ENCODE peak calls at places on chromosomes 13 and 19, in eight cellular contexts. M is fibroblast of lung; T is left ventricle myocardium inferior; A is CD4-positive, CD25-positive, alpha-beta regulatory T cell; E is mammary epithelial cell; B is sigmoid colon; W is cardiac muscle cell; O is Peyer's patch. R is an unnamed sample. For H3K4me1, the result is how much of the 10 kb centered on the place peaks cover.

GRCh38 chr19:29634002-29634401 is 27.9 kb downstream of the POP4 start:
- DNase-seq in M (no peak), T (no peak), A (no peak), E (no peak), B (no peak), W (no peak), O (no peak), R (no peak)

GRCh38 chr13:57982782-57983181 is 351.2 kb downstream of the PCDH17 start:
- DNase-seq in M (no peak), T (no peak), A (no peak), E (no peak), B (no peak), W (no peak), O (no peak), R (no peak)

GRCh38 chr19:53553159-53553558 is 15.2 kb downstream of the ZNF331 start:
- DNase-seq in M (no peak), T (no peak), A (no peak), E (no peak), B (no peak), W (no peak), O (no peak), R (no peak)

GRCh38 chr19:49335071-49335783 is at the start of gene CD37:
- DNase-seq in M (no peak), T (no peak), A (peak), E (no peak), B (no peak), W (no peak), O (peak), R (no peak)

GRCh38 chr13:110116072-110116487 is 190.9 kb downstream of the COL4A1 start:
- DNase-seq in M (peak), T (peak), A (peak), E (no peak), B (peak), W (peak), O (no peak), R (peak)

GRCh38 chr19:42524943-42525342 is 3.3 kb downstream of the CEACAM1 start:
- DNase-seq in M (no peak), T (no peak), A (no peak), E (no peak), B (no peak), W (no peak), O (no peak), R (no peak)

GRCh38 chr19:18230941-18231734 is 4.9 kb upstream of the PDE4C start:
- DNase-seq in M (no peak), T (no peak), A (no peak), E (no peak), B (no peak), W (no peak), O (no peak), R (no peak)

GRCh38 chr19:10568444-10568825 is 344 bp downstream of the CDKN2D start:
- DNase-seq in M (no peak), T (no peak), A (no peak), E (peak), B (peak), W (no peak), O (peak), R (peak)

GRCh38 chr13:46575321-46575721 is 22.4 kb downstream of the LRCH1 start:
- DNase-seq in M (peak), T (no peak), A (no peak), E (no peak), B (no peak), W (peak), O (no peak), R (no peak)

DNA sequence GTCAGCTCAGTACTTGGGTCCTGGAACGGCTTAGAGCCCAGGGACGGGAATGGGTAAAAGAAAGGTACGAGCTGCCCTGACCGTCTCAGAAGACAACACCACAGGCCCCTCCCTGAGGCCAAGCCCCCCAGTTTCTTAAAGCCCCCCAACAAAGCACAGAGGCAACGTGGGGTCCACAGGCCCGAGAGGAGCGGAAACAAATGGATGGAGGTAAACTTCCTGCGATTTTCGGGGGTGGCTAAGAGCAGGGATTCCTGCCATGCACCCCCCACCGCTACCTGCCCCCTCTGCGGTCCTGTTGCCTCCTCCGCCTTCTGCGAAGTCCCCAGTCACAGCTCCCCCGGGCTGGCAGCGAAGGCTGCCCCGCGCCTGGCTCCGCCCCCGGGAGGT is 48.2 kb downstream of the PTPRS start:
- DNase-seq in M (no peak), T (no peak), A (peak), E (no peak), B (peak), W (no peak), O (no peak), R (peak)
- H3K4me1 ChIP-seq in M (under half), T (half or more), A (under half), E (under half), B (half or more), W (under half), O (under half), R (under half)

GRCh38 chr13:20474515-20474914 is 51.1 kb downstream of the CRYL1 start:
- DNase-seq in M (no peak), T (no peak), A (no peak), E (no peak), B (no peak), W (no peak), O (no peak), R (no peak)

GRCh38 chr13:20473888-20474287 is 51.8 kb downstream of the CRYL1 start:
- DNase-seq in M (no peak), T (no peak), A (no peak), E (no peak), B (no peak), W (no peak), O (no peak), R (no peak)

GRCh38 chr13:20473139-20473538 is 52.5 kb downstream of the CRYL1 start:
- DNase-seq in M (no peak), T (no peak), A (no peak), E (no peak), B (no peak), W (no peak), O (no peak), R (no peak)

GRCh38 chr13:20477394-20477793 is 48.3 kb downstream of the CRYL1 start:
- DNase-seq in M (no peak), T (no peak), A (no peak), E (no peak), B (no peak), W (no peak), O (no peak), R (no peak)

DNA sequence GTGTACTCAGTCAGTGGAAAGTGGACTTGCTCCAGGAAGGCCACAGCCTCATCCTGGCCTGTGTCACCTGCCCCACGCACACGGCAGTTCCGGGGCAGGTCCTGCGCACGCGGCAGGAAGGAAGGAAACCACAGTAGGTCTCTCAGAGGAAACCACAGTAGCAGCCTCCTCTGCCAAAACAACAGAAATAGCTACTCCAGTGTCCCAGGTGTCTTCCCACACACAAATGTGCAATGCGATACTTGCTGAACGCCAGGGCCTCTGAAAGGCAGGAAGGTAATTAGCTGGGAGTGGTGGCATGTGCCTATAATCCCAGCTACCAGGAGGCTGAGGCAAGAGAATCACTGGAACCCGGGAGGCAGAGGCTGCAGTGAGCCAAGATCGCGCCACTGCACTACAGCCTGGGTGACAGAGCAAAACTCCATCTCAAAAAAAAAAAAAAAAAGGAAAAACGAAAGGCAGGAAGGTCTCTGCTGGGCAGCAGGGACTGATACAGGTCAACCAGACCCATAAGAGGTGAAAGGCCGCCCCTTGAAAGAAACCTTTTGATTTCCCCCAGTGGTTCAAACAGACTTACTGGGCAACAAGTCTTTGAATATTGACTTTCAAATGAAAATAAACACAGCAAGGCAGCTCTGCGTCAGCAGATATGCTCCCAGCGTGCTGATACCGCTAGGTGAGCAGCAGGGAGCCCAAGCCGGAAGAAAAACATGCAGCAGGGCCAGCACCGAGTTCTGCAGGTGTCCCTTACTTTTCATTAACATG is 49.5 kb downstream of the CRYL1 start:
- DNase-seq in M (no peak), T (no peak), A (peak), E (peak), B (no peak), W (no peak), O (peak), R (no peak)
- H3K4me3 ChIP-seq in M (no peak), T (no peak), A (peak), E (no peak), B (no peak), W (no peak), O (no peak), R (no peak)

GRCh38 chr19:43759515-43759914 is 4.8 kb upstream of the SMG9 start:
- DNase-seq in M (peak), T (no peak), A (no peak), E (peak), B (no peak), W (peak), O (no peak), R (peak)
- H3K4me1 ChIP-seq in M (under half), T (under half), A (under half), E (half or more), B (under half), W (under half), O (under half), R (under half)

GRCh38 chr19:50377051-50377441 is 789 bp downstream of the NR1H2 start:
- DNase-seq in M (no peak), T (no peak), A (peak), E (no peak), B (peak), W (no peak), O (peak), R (peak)
- H3K4me3 ChIP-seq in M (no peak), T (peak), A (no peak), E (no peak), B (peak), W (no peak), O (peak), R (peak)

GRCh38 chr19:55488986-55489710 is 912 bp downstream of the SSC5D start:
- DNase-seq in M (peak), T (no peak), A (no peak), E (no peak), B (peak), W (peak), O (no peak), R (no peak)

GRCh38 chr19:55487884-55488687 is at the start of gene SSC5D:
- DNase-seq in M (peak), T (no peak), A (no peak), E (no peak), B (peak), W (peak), O (no peak), R (no peak)

GRCh38 chr19:55490478-55491436 is 2.5 kb downstream of the SSC5D start:
- DNase-seq in M (no peak), T (no peak), A (no peak), E (no peak), B (peak), W (peak), O (no peak), R (no peak)

GRCh38 chr19:55491546-55492360 is 3.5 kb downstream of the SSC5D start:
- DNase-seq in M (no peak), T (no peak), A (no peak), E (no peak), B (peak), W (no peak), O (no peak), R (no peak)

DNA sequence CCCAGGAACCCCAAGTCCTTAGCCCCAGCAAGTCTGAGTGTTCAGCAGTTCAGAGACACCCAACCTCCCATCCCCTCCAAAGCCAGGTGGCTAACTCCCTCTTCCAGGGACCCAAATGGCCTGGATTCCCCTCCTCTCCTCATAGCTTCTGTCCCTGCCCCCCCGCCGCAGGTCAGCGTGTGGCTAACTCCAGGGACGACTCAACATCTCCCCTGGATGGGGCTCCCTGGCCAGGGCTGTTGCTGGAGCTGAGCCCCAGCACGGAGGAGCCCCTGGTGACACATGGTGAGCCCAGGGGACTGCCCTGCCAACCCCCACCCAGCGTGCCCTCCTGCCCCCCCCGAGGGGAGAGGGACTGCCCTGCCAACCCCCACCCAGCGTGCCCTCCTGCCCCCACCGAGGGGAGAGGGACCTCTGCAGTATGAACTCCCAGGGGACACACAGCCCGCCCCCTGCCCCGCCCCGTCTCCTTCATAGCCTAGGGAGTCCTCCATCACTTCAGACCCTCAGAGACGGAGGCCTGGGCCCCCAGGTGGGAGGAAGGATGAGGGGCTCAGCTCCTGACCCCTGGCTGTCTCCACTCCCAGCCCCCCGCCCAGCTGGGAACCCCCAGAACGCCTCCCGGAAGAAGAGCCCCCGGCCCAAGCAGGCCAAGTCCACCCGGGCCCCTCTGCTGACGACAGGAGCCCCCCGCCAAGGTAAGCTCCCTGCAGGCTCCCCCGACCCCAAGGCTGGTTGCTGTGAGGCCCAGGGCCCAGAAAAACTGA is 1.7 kb downstream of the SSC5D start:
- DNase-seq in M (no peak), T (no peak), A (no peak), E (no peak), B (peak), W (no peak), O (no peak), R (no peak)
- H3K4me1 ChIP-seq in M (under half), T (half or more), A (under half), E (under half), B (half or more), W (under half), O (under half), R (under half)

DNA sequence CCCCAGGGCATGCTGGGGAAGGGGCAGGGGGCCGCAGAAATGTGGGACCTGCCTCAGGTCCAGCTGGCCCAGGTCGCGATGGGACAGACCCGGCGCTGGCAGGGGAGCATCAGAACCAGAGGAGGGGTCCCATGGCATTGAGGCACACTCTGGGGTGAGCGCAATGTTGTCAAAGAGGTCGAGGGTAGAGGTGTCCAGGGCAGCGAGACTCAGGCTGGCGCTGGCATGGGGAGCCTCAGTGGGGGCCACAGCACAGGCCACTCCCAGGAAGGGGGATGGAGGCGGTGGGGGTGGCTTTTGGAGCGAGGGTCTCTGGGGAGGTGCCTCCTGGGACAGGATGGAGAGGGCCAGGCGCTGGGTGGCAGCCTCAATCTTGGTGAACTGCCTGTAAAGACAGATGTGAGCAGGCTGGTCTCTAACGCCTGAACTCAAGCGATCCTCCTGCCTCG is 944 bp downstream of the C19orf85 start:
- DNase-seq in M (no peak), T (no peak), A (no peak), E (no peak), B (no peak), W (no peak), O (no peak), R (no peak)
- H3K4me3 ChIP-seq in M (no peak), T (no peak), A (no peak), E (no peak), B (no peak), W (no peak), O (no peak), R (no peak)

DNA sequence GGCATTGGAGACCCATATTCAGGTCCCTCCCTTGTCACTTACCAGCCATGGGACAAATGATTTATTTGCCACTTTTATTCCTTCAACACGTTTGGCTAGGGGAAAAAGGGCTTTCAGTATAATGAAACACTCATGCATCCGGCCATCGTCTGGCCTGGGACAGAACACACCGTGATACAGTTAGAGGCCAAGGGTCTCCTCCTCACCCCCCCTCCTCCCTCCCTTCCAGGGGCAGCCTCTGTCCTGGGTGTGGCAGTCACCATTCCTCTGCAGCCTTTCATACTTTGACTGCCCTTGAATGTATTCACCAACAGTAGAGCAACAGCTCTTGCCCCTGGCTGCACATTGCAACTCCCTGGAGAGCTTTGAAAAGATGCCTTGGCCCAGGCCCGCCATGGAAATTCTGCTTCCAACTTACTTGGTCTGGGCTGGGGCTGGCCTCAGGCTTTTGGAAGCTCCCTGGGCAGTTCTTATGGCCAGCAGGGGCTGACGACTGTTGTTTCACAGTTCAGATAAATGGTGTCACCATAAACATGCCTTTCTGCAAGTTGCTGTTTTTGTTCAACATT is 3.0 kb downstream of the PAK4 start:
- DNase-seq in M (no peak), T (no peak), A (no peak), E (no peak), B (no peak), W (no peak), O (no peak), R (no peak)
- H3K4me1 ChIP-seq in M (under half), T (half or more), A (under half), E (under half), B (half or more), W (under half), O (under half), R (under half)

DNA sequence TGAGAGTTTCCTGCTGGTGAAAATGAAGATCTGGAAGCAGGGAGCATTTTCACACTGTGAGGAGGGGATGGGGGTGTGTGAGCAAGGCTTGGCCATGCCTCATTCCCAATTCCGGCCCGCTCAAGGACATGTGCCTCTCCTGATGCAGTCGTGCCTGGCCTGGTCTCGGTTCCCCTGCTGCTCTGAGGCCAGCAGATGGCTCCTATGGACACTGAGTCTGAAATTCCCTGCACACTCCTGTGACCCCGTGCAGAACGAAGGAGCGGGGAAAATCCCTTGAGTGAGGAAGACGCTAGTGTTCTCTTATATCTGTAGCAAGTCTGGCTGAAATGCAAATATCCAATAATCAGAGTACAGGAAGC is 363 bp upstream of the ZNF763 start:
- DNase-seq in M (no peak), T (peak), A (no peak), E (no peak), B (peak), W (no peak), O (no peak), R (no peak)
- H3K4me3 ChIP-seq in M (no peak), T (peak), A (peak), E (no peak), B (peak), W (peak), O (peak), R (no peak)

GRCh38 chr19:51709575-51709974 is 14.2 kb downstream of the HAS1 start:
- DNase-seq in M (no peak), T (no peak), A (no peak), E (no peak), B (no peak), W (no peak), O (no peak), R (no peak)

GRCh38 chr19:51706296-51706695 is 13.2 kb downstream of the SPACA6 start:
- DNase-seq in M (no peak), T (no peak), A (no peak), E (no peak), B (no peak), W (no peak), O (no peak), R (no peak)

GRCh38 chr19:51708811-51709210 is 15.0 kb downstream of the HAS1 start:
- DNase-seq in M (no peak), T (no peak), A (no peak), E (no peak), B (no peak), W (no peak), O (no peak), R (no peak)

GRCh38 chr19:51704601-51705000 is 11.5 kb downstream of the SPACA6 start:
- DNase-seq in M (no peak), T (no peak), A (no peak), E (no peak), B (no peak), W (no peak), O (no peak), R (no peak)

DNA sequence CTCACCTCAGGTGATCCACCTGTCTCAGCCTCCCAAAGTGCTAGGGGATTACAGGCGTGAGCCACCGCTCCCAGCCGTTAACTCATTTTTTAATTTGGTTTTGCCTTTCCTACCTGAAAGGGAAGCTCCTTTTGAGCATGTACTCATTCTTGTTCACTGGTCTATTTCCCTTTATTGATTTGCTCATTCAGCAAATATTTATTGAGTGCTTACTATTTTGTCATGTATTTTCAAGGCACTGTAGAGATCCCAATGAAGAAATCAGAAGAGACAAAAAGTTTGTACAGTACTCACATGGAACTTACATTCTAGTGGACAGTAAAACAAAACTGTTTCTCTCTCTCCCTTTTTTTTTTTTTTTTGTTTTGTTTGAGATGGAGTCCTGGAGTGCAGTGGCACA is 13.8 kb downstream of the SPACA6 start:
- DNase-seq in M (no peak), T (no peak), A (no peak), E (no peak), B (no peak), W (no peak), O (no peak), R (no peak)
- H3K4me1 ChIP-seq in M (under half), T (under half), A (under half), E (under half), B (under half), W (under half), O (under half), R (under half)

R was measured in HAP-1.